ENCODE peak calls at places on chromosomes 1 and 21, in five cellular contexts. U is CD4-positive, alpha-beta T cell; G is foreskin fibroblast; D is AG09319; T is B cell. A is an unnamed sample.

GRCh38 chr1:154141240-154141639 is 13.6 kb downstream of the NUP210L start:
- DNase-seq in U (no peak), G (no peak), T (no peak), D (no peak), A (no peak)

GRCh38 chr21:15421521-15421920 is 308.3 kb upstream of the USP25 start:
- DNase-seq in D (no peak), G (no peak), T (no peak), U (no peak), A (no peak)

GRCh38 chr1:78601068-78601467 is 19.2 kb upstream of the IFI44L start:
- DNase-seq in U (no peak), D (no peak), T (no peak), G (no peak), A (no peak)

GRCh38 chr1:218361298-218362065 is 16.3 kb downstream of the TGFB2 start:
- DNase-seq in G (peak; percentile 51), D (no peak), U (no peak), T (no peak), A (no peak)

GRCh38 chr1:224447251-224447650 is 12.7 kb upstream of the WDR26 start:
- DNase-seq in U (no peak), D (no peak), G (peak; percentile 73), T (no peak), A (no peak)

GRCh38 chr1:156582388-156583022 is 3.0 kb downstream of the TTC24 start:
- DNase-seq in T (peak; percentile 54), D (no peak), G (no peak), U (no peak), A (no peak)

GRCh38 chr1:197779921-197780320 is 4.6 kb upstream of the DENND1B start:
- DNase-seq in T (no peak), U (no peak), G (no peak), D (no peak), A (no peak)

GRCh38 chr1:48939828-48940227 is 163.1 kb upstream of the BEND5 start:
- DNase-seq in D (no peak), G (no peak), U (no peak), T (no peak), A (no peak)

GRCh38 chr1:111847519-111847918 is 91.8 kb downstream of the DDX20 start:
- DNase-seq in U (no peak), D (no peak), T (no peak), G (no peak), A (no peak)

GRCh38 chr1:6962390-6962955 is 177.2 kb downstream of the CAMTA1 start:
- DNase-seq in G (no peak), T (peak; percentile 22), D (no peak), U (peak; percentile 19), A (peak; percentile 52)

GRCh38 chr21:35215870-35216269 is 166.8 kb upstream of the RUNX1 start:
- DNase-seq in T (no peak), G (no peak), U (no peak), D (no peak), A (no peak)

GRCh38 chr1:228830954-228831481 is 95.7 kb downstream of the RHOU start:
- DNase-seq in D (no peak), T (no peak), G (peak; percentile 4), U (no peak), A (no peak)

GRCh38 chr1:25197982-25198681 is 34.2 kb downstream of the SYF2 start:
- DNase-seq in G (no peak), U (no peak), T (no peak), D (no peak), A (no peak)

GRCh38 chr1:211734791-211735190 is 59.4 kb upstream of the NEK2 start:
- DNase-seq in D (no peak), U (no peak), T (no peak), G (no peak), A (no peak)

GRCh38 chr1:178109348-178110143 is 15.6 kb downstream of the RASAL2 start:
- DNase-seq in D (no peak), U (no peak), T (no peak), G (peak; percentile 10), A (no peak)

GRCh38 chr1:93750946-93751345 is 69.3 kb upstream of the BCAR3 start:
- DNase-seq in U (no peak), D (no peak), T (peak; percentile 38), G (no peak), A (no peak)

GRCh38 chr1:11470912-11471311 is 8.0 kb upstream of the DISP3 start:
- DNase-seq in U (no peak), T (no peak), G (no peak), D (no peak), A (no peak)

GRCh38 chr1:86965012-86965826 is 50.8 kb downstream of the HS2ST1 start:
- DNase-seq in D (peak; percentile 11), U (no peak), G (peak; percentile 24), T (peak; percentile 44), A (no peak)

GRCh38 chr1:174990382-174990999 is 9.3 kb upstream of the CACYBP start:
- DNase-seq in G (peak; percentile 24), T (peak; percentile 43), U (no peak), D (no peak), A (no peak)

GRCh38 chr1:1432951-1433803 is 2.3 kb upstream of the VWA1 start:
- DNase-seq in T (no peak), G (no peak), D (no peak), U (no peak), A (no peak)

GRCh38 chr1:37478451-37478871 is 4.1 kb downstream of the ZC3H12A start:
- DNase-seq in T (peak; percentile 18), D (no peak), U (no peak), G (peak; percentile 68), A (no peak)

GRCh38 chr21:32520885-32521735 is 64.2 kb downstream of the TCP10L start:
- DNase-seq in D (peak; percentile 86), T (no peak), G (peak; percentile 83), U (no peak), A (no peak)

GRCh38 chr1:13492711-13493110 is 21.1 kb downstream of the LRRC38 start:
- DNase-seq in D (no peak), G (no peak), T (no peak), U (no peak), A (no peak)

GRCh38 chr1:52677407-52677806 is 20.7 kb downstream of the COA7 start:
- DNase-seq in G (no peak), D (no peak), T (no peak), U (no peak), A (no peak)

GRCh38 chr1:110433803-110434202 is 17.1 kb upstream of the PROK1 start:
- DNase-seq in T (no peak), D (no peak), G (peak; percentile 17), U (no peak), A (peak; percentile 15)
- TF ChIP-seq CTCF in T (no peak), D (no peak), G (peak; percentile 15), U (no peak), A (peak; percentile 41)

GRCh38 chr1:119083479-119083878 is 57.0 kb downstream of the WARS2 start:
- DNase-seq in U (no peak), G (no peak), D (no peak), T (no peak), A (no peak)

GRCh38 chr1:119081267-119081666 is 59.2 kb downstream of the WARS2 start:
- DNase-seq in D (no peak), T (no peak), G (no peak), U (no peak), A (no peak)

GRCh38 chr1:119081705-119082104 is 58.7 kb downstream of the WARS2 start:
- DNase-seq in G (no peak), D (no peak), U (no peak), T (no peak), A (no peak)

GRCh38 chr1:119080586-119080985 is 59.9 kb downstream of the WARS2 start:
- DNase-seq in U (no peak), G (peak; percentile 49), T (no peak), D (peak; percentile 69), A (no peak)

DNA sequence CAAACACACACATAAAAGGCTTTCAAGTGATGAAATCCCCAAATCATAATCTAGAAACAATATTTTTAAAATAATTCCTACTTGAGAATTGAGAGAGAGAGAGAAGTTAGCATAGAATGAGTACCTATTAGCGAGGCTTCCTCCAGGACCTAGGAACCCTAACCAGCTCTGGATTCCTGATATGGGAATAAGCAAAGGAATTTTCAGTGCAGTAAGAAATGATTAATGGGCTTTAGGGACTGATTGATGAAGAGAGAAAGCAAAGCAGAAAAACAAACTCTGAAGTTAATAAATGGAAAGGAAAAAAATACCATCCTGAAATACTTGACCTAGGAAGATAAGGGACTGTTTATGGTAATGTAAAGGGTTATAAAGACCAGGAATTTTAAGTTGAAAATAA is 60.6 kb downstream of the WARS2 start:
- DNase-seq in G (no peak), D (no peak), T (no peak), U (no peak), A (no peak)
- TF ChIP-seq CTCF in G (no peak), D (no peak), T (no peak), U (no peak), A (no peak)

DNA sequence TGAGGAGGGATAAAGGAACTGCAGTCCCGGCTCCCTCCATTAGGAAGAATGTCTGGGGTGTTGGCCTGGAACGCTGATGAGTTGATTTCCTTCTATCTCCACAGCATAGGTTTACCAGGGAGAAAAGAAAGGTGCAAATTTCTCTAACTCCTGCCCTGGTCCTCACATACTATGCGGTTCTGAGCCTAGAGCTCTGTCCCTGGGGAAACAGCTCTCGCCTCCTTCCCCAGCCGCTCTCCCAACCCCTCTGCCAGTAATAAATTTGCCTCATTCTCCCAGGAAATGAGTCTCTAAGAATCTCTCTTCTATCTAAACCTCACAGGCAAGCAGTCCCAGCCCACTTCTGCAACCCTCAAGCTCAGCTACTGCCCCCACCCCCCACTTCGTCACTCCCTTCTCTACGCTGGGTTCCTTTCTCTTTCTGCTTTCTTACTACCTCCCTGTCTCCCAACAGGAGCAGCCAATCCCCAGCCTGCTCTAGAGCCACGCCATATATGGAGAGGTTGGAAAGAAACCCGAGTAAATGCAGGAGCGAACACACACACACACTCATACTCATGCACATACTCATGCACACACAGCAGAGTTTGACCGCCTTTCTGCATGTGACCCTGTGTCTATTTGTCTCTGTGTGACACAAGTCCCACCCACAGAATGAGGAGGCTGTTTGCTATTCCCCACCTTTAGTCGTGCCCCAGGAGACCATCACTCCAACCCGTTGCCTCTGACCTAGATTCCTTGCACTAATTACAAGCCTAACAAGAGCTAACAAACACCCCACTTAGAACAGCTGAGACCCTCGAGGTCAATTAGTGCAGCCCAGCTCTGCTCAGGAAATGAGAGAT is 13.4 kb downstream of the PLEKHO1 start:
- DNase-seq in U (no peak), G (peak; percentile 99), T (peak; percentile 68), D (peak; percentile 97), A (peak; percentile 57)
- TF ChIP-seq CTCF in U (no peak), G (peak; percentile 6), T (no peak), D (no peak), A (peak; percentile 37)

GRCh38 chr1:234111458-234112142 is 207.1 kb downstream of the SLC35F3 start:
- DNase-seq in T (no peak), D (no peak), G (peak; percentile 16), U (no peak), A (peak; percentile 35)

GRCh38 chr1:234118911-234119310 is 214.4 kb downstream of the SLC35F3 start:
- DNase-seq in T (no peak), G (no peak), D (no peak), U (no peak), A (no peak)

GRCh38 chr1:234109840-234110239 is 205.4 kb downstream of the SLC35F3 start:
- DNase-seq in U (no peak), D (no peak), T (no peak), G (no peak), A (no peak)

GRCh38 chr1:234120327-234120944 is 216.0 kb downstream of the SLC35F3 start:
- DNase-seq in T (no peak), G (no peak), U (no peak), D (no peak), A (no peak)

GRCh38 chr1:234114648-234115307 is 210.3 kb downstream of the SLC35F3 start:
- DNase-seq in G (peak; percentile 24), U (no peak), T (peak; percentile 34), D (peak; percentile 15), A (no peak)
- TF ChIP-seq CTCF in G (peak; percentile 57), U (peak; percentile 88), T (peak; percentile 69), D (peak; percentile 72), A (peak; percentile 75)

GRCh38 chr1:20633190-20634064 is at the start of gene PINK1:
- DNase-seq in G (peak; percentile 50), D (no peak), U (peak; percentile 84), T (peak; percentile 92), A (peak; percentile 90)
- TF ChIP-seq CTCF in G (peak; percentile 95), D (peak; percentile 81), U (peak; percentile 99), T (peak; percentile 97), A (peak; percentile 100)